ENCODE peak calls at places on chromosomes 7 and 10, in four cellular contexts. F is K562, J is H1, U is GM12878. I is an unnamed sample.

GRCh38 chr10:97687785-97688781 is 1.0 kb upstream of the AVPI1 start:
- DNase-seq in F (no peak), J (no peak), U (no peak), I (no peak)

GRCh38 chr7:107971613-107972012 is 31.3 kb downstream of the LAMB1 start:
- DNase-seq in J (no peak), U (no peak), F (no peak), I (no peak)

GRCh38 chr10:77784856-77785255 is 141.7 kb downstream of the DLG5 start:
- DNase-seq in F (no peak), U (no peak), J (no peak), I (no peak)

GRCh38 chr10:93081834-93082233 is 8.1 kb downstream of the CYP26A1 start:
- DNase-seq in F (no peak), J (no peak), U (no peak), I (no peak)

GRCh38 chr7:130435455-130435854 is 5.4 kb downstream of the CEP41 start:
- DNase-seq in U (no peak), F (no peak), J (no peak), I (no peak)

GRCh38 chr7:8211725-8212096 is 50.3 kb downstream of the ICA1 start:
- DNase-seq in J (no peak), F (no peak), U (no peak), I (no peak)

GRCh38 chr10:114271779-114272167 is 32.7 kb downstream of the VWA2 start:
- DNase-seq in U (no peak), F (no peak), J (no peak), I (no peak)

GRCh38 chr10:63738410-63738809 is 217.2 kb downstream of the REEP3 start:
- DNase-seq in F (no peak), U (no peak), J (no peak), I (no peak)

GRCh38 chr10:124029559-124029958 is 63.8 kb downstream of the CHST15 start:
- DNase-seq in U (no peak), J (no peak), F (no peak), I (no peak)

GRCh38 chr10:122510326-122510725 is 49.0 kb downstream of the HTRA1 start:
- DNase-seq in U (no peak), F (no peak), J (no peak), I (no peak)

GRCh38 chr10:103882285-103883007 is 27.1 kb upstream of the SH3PXD2A start:
- DNase-seq in F (no peak), J (no peak), U (no peak), I (no peak)

GRCh38 chr10:124568858-124569622 is 107.4 kb downstream of the LHPP start:
- DNase-seq in U (no peak), J (no peak), F (no peak), I (no peak)

GRCh38 chr10:12766222-12766621 is 235.3 kb downstream of the CCDC3 start:
- DNase-seq in F (no peak), J (no peak), U (no peak), I (no peak)

GRCh38 chr7:94301024-94301588 is 93.6 kb upstream of the COL1A2 start:
- DNase-seq in F (peak), U (no peak), J (peak), I (peak)

GRCh38 chr10:126227762-126228134 is 160.5 kb downstream of the ADAM12 start:
- DNase-seq in F (no peak), J (no peak), U (no peak), I (no peak)

GRCh38 chr7:130901209-130901783 is 167.3 kb upstream of the KLF14 start:
- DNase-seq in J (no peak), U (no peak), F (no peak), I (no peak)

GRCh38 chr7:117395743-117396142 is 31.6 kb downstream of the ASZ1 start:
- DNase-seq in U (no peak), F (no peak), J (no peak), I (no peak)

GRCh38 chr10:35579726-35580420 is 25.3 kb upstream of the GJD4 start:
- DNase-seq in F (no peak), U (no peak), J (no peak), I (no peak)

GRCh38 chr10:123885406-123886164 is 6.0 kb downstream of the CPXM2 start:
- DNase-seq in U (no peak), F (no peak), J (no peak), I (no peak)

GRCh38 chr10:123496336-123496735 is 169.8 kb upstream of the GPR26 start:
- DNase-seq in F (no peak), J (no peak), U (no peak), I (no peak)

GRCh38 chr10:124975977-124976514 is 34.1 kb downstream of the ZRANB1 start:
- DNase-seq in F (no peak), U (peak), J (no peak), I (no peak)

GRCh38 chr7:122143376-122143750 is 686 bp downstream of the AASS start:
- DNase-seq in J (no peak), U (no peak), F (no peak), I (no peak)

GRCh38 chr7:36202347-36202896 is 49.4 kb downstream of the EEPD1 start:
- DNase-seq in F (no peak), J (no peak), U (no peak), I (no peak)

GRCh38 chr10:100907175-100907574 is 5.6 kb upstream of the SLF2 start:
- DNase-seq in U (no peak), J (no peak), F (no peak), I (no peak)

GRCh38 chr7:100406767-100407166 is 21.7 kb downstream of the ZCWPW1 start:
- DNase-seq in F (no peak), J (no peak), U (no peak), I (no peak)

GRCh38 chr10:62079885-62080559 is 178.5 kb downstream of the ARID5B start:
- DNase-seq in U (peak), F (no peak), J (no peak), I (no peak)

GRCh38 chr7:77482015-77482414 is 55.1 kb upstream of the PTPN12 start:
- DNase-seq in U (no peak), F (no peak), J (no peak), I (no peak)

GRCh38 chr7:155527664-155528063 is 18.7 kb downstream of the CNPY1 start:
- DNase-seq in J (no peak), U (no peak), F (no peak), I (no peak)

GRCh38 chr7:87223666-87224065 is 4.1 kb upstream of the TMEM243 start:
- DNase-seq in U (no peak), J (no peak), F (no peak), I (no peak)

GRCh38 chr7:151038951-151039849 is 9.1 kb upstream of the ASIC3 start:
- DNase-seq in J (no peak), U (no peak), F (peak), I (no peak)

GRCh38 chr7:36286241-36286640 is 103.4 kb upstream of the ANLN start:
- DNase-seq in J (no peak), U (no peak), F (no peak), I (no peak)

GRCh38 chr7:6398943-6399342 is 48.8 kb downstream of the DAGLB start:
- DNase-seq in J (no peak), U (no peak), F (no peak), I (no peak)

GRCh38 chr10:69377936-69378335 is 38.8 kb downstream of the TACR2 start:
- DNase-seq in U (no peak), F (no peak), J (no peak), I (no peak)

GRCh38 chr7:96679886-96680285 is 29.8 kb downstream of the SEM1 start:
- DNase-seq in F (peak), U (no peak), J (no peak), I (no peak)

DNA sequence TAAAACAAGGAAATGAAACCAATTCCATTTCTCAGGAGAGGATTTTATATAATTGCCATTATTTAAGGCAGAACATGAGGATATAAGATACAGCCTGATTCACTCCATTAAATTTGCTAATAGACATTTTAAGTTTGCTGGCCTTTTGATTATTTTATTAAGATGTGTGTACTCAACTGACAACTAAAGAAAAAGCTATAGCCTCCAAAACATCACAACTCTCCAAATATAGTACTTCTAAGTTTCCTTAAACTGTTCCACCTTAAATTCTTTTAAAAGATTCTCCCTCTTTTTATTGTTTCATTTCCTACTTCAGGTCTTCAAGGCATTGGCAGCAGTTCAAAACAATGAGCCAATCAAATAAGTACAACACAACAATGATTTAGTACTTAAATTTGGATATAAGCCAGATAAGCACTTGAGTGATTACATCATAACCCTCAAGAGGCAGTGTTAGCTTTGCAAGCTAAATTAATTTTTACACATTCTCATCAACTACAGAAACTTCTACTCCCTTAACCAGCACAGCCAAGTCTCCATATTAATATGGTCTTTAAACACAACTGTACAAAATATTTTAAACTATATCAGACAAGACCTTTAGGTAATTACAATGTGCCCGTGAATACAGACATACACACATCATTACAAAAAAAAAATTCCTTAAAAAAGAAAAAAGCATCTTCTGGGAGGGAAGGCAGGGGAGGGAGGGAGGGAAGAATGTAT is 121.8 kb downstream of the KMT2C start:
- DNase-seq in J (no peak), F (peak), U (no peak), I (no peak)
- TF ChIP-seq ATF2 in J (no peak), F (no peak), U (peak), I (no peak)

DNA sequence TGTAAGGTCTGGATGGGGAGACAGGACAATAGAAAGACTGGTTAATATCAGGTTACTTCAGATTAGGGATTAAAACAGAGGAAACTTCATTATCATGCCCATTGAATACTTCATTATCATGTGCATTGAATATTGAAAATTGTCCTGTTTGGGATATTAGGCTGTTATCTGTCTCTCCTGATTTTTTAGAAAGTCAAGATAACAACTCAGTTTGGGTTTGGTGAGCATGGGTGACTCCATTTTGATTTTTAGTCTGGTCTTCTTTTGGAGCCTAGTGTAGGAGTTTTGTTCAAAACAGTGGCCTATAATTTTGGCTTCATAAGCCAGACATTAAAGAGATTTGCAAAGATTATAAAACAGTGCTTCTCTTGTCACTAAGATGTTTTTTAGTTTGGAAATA is 95.5 kb downstream of the ADK start:
- DNase-seq in U (no peak), J (no peak), F (no peak), I (no peak)
- TF ChIP-seq ATF2 in U (no peak), J (no peak), F (no peak), I (no peak)

GRCh38 chr10:24668247-24668646 is 55.4 kb downstream of the ARHGAP21 start:
- DNase-seq in J (no peak), F (no peak), U (no peak), I (no peak)
- TF ChIP-seq ATF2 in J (no peak), F (no peak), U (no peak), I (no peak)

GRCh38 chr7:11706666-11707605 is 125.1 kb downstream of the THSD7A start:
- DNase-seq in F (no peak), J (no peak), U (no peak), I (no peak)
- TF ChIP-seq ATF2 in F (no peak), J (no peak), U (no peak), I (no peak)

DNA sequence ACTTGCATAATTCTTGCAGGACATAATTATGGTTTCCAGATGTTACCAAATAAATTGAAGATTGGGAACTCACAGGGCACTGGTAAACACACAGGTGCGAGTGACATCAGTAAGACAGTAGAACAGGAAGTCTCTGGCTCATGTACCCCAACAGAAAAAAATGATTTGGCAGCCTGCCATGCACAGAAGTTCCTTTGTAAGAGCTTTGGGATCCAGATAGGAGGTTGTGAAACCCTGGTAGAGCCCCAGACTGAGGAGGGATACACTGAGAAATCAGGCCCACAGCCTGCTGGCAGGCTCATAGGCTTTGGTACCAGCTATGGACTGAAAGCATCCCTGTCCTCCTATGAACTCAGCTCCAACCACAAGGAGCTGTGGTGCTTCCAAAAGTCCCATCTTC is 118.0 kb downstream of the COBL start:
- DNase-seq in F (no peak), U (no peak), J (no peak), I (no peak)
- TF ChIP-seq ATF2 in F (no peak), U (no peak), J (no peak), I (no peak)

GRCh38 chr7:148735141-148735540 is 36.4 kb downstream of the CUL1 start:
- DNase-seq in F (no peak), U (no peak), J (no peak), I (no peak)

GRCh38 chr7:148732862-148733261 is 34.2 kb downstream of the CUL1 start:
- DNase-seq in F (no peak), U (no peak), J (no peak), I (no peak)

GRCh38 chr7:148735967-148736366 is 37.3 kb downstream of the CUL1 start:
- DNase-seq in U (no peak), F (no peak), J (no peak), I (no peak)

GRCh38 chr7:148729984-148730733 is 31.5 kb downstream of the CUL1 start:
- DNase-seq in F (no peak), U (no peak), J (no peak), I (no peak)

GRCh38 chr7:148733496-148733895 is 34.8 kb downstream of the CUL1 start:
- DNase-seq in J (no peak), U (no peak), F (no peak), I (no peak)
- TF ChIP-seq ATF2 in J (no peak), U (no peak), F (no peak), I (no peak)

DNA sequence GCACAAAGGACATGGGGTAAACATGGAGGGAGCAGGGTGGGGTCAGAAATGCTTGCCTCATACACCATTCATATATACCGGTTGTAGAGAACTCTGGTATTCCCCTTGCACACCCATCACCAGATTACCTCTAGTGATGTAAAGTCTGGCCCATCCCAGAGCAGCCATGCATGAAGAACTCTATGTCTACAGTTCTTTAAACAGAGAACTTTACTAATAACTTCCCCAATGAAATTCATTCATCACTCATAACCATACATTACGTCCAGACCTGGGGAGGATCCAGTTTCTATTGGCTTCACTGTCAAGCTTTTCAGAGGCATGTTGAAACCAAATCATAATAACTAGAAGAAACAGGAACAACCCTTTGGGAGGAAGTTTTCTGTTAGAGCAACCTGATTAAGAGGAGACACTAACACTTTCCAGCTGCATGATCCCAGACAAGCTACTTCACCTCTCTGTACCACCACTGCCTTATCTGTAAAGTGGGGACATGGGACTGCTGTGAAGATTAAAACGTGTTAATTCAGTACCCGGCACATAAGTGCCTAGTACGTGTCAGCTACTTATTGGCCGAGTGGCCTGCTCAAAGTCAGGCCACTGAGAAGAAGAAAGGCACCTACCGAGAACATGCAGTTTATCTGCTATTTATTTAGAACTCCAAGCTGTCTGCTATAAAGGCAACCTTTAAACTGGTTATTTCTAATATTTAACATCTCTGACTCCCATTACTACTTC is 59.7 kb downstream of the IGF2BP3 start:
- DNase-seq in U (peak), J (no peak), F (no peak), I (no peak)
- TF ChIP-seq ATF2 in U (peak), J (no peak), F (no peak), I (no peak)